ENCODE peak calls at places on chromosome 3, in nine cellular contexts. W is AML-193; G is HS-5; H is NCI-H1105 treated with DMSO at 0.1 percent for 48 hours; V is stimulated activated CD8-positive, alpha-beta memory T cell treated with anti-CD3 and anti-CD28 coated beads, Interleukin-15, amount 100 ng/mL, for 24 hours; F is foreskin fibroblast; B is tibial artery; Y is HFF-Myc; I is mesothelial cell of epicardium. U is an unnamed sample.

GRCh38 chr3:126487151-126487771 is 11.6 kb upstream of the ZXDC start:
- DNase-seq in W (peak), G (no peak), H (no peak), V (no peak), F (no peak), B (no peak), Y (no peak), I (no peak), U (no peak)

GRCh38 chr3:157542711-157543485 is 39.7 kb upstream of the VEPH1 start:
- DNase-seq in W (no peak), G (no peak), H (no peak), V (no peak), F (peak), B (peak), Y (no peak), I (peak), U (peak)

GRCh38 chr3:101858464-101858863 is 9.2 kb downstream of the NFKBIZ start:
- DNase-seq in W (no peak), G (no peak), H (no peak), V (no peak), F (no peak), B (no peak), Y (no peak), I (no peak), U (no peak)

GRCh38 chr3:150544040-150544439 is 2.3 kb downstream of the SERP1 start:
- DNase-seq in W (no peak), G (peak), H (no peak), V (no peak), F (peak), B (no peak), Y (no peak), I (no peak), U (no peak)

GRCh38 chr3:150072576-150072975 is 101.9 kb upstream of the PFN2 start:
- DNase-seq in W (no peak), G (no peak), H (no peak), V (no peak), F (no peak), B (no peak), Y (no peak), I (no peak), U (no peak)

GRCh38 chr3:133890972-133891644 is 4.6 kb downstream of the RAB6B start:
- DNase-seq in W (no peak), G (no peak), H (no peak), V (no peak), F (no peak), B (no peak), Y (no peak), I (no peak), U (no peak)

GRCh38 chr3:21356402-21356801 is 394.6 kb downstream of the ZNF385D start:
- DNase-seq in W (no peak), G (peak), H (no peak), V (no peak), F (peak), B (no peak), Y (peak), I (no peak), U (no peak)

GRCh38 chr3:106528932-106529331 is 660.1 kb upstream of the CBLB start:
- DNase-seq in W (no peak), G (no peak), H (no peak), V (no peak), F (no peak), B (no peak), Y (no peak), I (no peak), U (no peak)

GRCh38 chr3:126539558-126540250 is 15.7 kb downstream of the CHST13 start:
- DNase-seq in W (no peak), G (no peak), H (no peak), V (no peak), F (no peak), B (peak), Y (no peak), I (no peak), U (peak)

GRCh38 chr3:123719785-123720531 is 135.1 kb upstream of the HACD2 start:
- DNase-seq in W (no peak), G (no peak), H (peak), V (no peak), F (no peak), B (peak), Y (no peak), I (no peak), U (no peak)